ENCODE peak calls at places on chromosomes 1 and 21, in ten cellular contexts. One of them, this sample, is unnamed.

GRCh38 chr1:222243902-222244301 is 304.0 kb downstream of the HHIPL2 start:
- DNase-seq in nucleus accumbens: no peak
- DNase-seq in ovary: no peak
- DNase-seq in SK-MEL-5: no peak
- DNase-seq in SHP77: no peak
- DNase-seq in ascending aorta: no peak
- DNase-seq in left kidney: no peak
- DNase-seq in left ventricle myocardium inferior: no peak
- DNase-seq in HT-29: no peak
- DNase-seq in lower lobe of right lung: no peak
- DNase-seq in this sample: no peak

GRCh38 chr1:234918216-234918841 is 210.3 kb downstream of the TOMM20 start:
- DNase-seq in nucleus accumbens: no peak
- DNase-seq in ovary: peak; percentile 31
- DNase-seq in SK-MEL-5: no peak
- DNase-seq in SHP77: no peak
- DNase-seq in ascending aorta: peak; percentile 75
- DNase-seq in left kidney: peak; percentile 96
- DNase-seq in left ventricle myocardium inferior: peak; percentile 38
- DNase-seq in HT-29: no peak
- DNase-seq in lower lobe of right lung: no peak
- DNase-seq in this sample: no peak

GRCh38 chr1:8323706-8324105 is 5.8 kb downstream of the SLC45A1 start:
- DNase-seq in nucleus accumbens: no peak
- DNase-seq in ovary: peak; percentile 41
- DNase-seq in SK-MEL-5: no peak
- DNase-seq in SHP77: no peak
- DNase-seq in ascending aorta: peak; percentile 91
- DNase-seq in left kidney: no peak
- DNase-seq in left ventricle myocardium inferior: peak; percentile 68
- DNase-seq in HT-29: no peak
- DNase-seq in lower lobe of right lung: no peak
- DNase-seq in this sample: no peak

GRCh38 chr1:87940410-87940809 is 611.7 kb downstream of the LMO4 start:
- DNase-seq in nucleus accumbens: no peak
- DNase-seq in ovary: no peak
- DNase-seq in SK-MEL-5: no peak
- DNase-seq in SHP77: peak; percentile 33
- DNase-seq in ascending aorta: no peak
- DNase-seq in left kidney: no peak
- DNase-seq in left ventricle myocardium inferior: no peak
- DNase-seq in HT-29: no peak
- DNase-seq in lower lobe of right lung: no peak
- DNase-seq in this sample: no peak

GRCh38 chr1:67752306-67752705 is 67.3 kb downstream of the GADD45A start:
- DNase-seq in nucleus accumbens: no peak
- DNase-seq in ovary: no peak
- DNase-seq in SK-MEL-5: no peak
- DNase-seq in SHP77: no peak
- DNase-seq in ascending aorta: no peak
- DNase-seq in left kidney: no peak
- DNase-seq in left ventricle myocardium inferior: no peak
- DNase-seq in HT-29: no peak
- DNase-seq in lower lobe of right lung: no peak
- DNase-seq in this sample: no peak

GRCh38 chr1:145994391-145995120 is 1.8 kb downstream of the TXNIP start:
- DNase-seq in nucleus accumbens: no peak
- DNase-seq in ovary: no peak
- DNase-seq in SK-MEL-5: no peak
- DNase-seq in SHP77: no peak
- DNase-seq in ascending aorta: peak; percentile 61
- DNase-seq in left kidney: no peak
- DNase-seq in left ventricle myocardium inferior: no peak
- DNase-seq in HT-29: no peak
- DNase-seq in lower lobe of right lung: no peak
- DNase-seq in this sample: no peak

GRCh38 chr1:10821388-10821787 is 24.9 kb upstream of the CASZ1 start:
- DNase-seq in nucleus accumbens: no peak
- DNase-seq in ovary: no peak
- DNase-seq in SK-MEL-5: no peak
- DNase-seq in SHP77: no peak
- DNase-seq in ascending aorta: no peak
- DNase-seq in left kidney: no peak
- DNase-seq in left ventricle myocardium inferior: no peak
- DNase-seq in HT-29: no peak
- DNase-seq in lower lobe of right lung: no peak
- DNase-seq in this sample: no peak

GRCh38 chr1:202018476-202019234 is 8.3 kb downstream of the ELF3 start:
- DNase-seq in nucleus accumbens: no peak
- DNase-seq in ovary: no peak
- DNase-seq in SK-MEL-5: no peak
- DNase-seq in SHP77: peak; percentile 65
- DNase-seq in ascending aorta: no peak
- DNase-seq in left kidney: peak; percentile 73
- DNase-seq in left ventricle myocardium inferior: no peak
- DNase-seq in HT-29: peak; percentile 93
- DNase-seq in lower lobe of right lung: peak; percentile 89
- DNase-seq in this sample: no peak

GRCh38 chr21:44684077-44684476 is 2.1 kb upstream of the KRTAP12-1 start:
- DNase-seq in nucleus accumbens: no peak
- DNase-seq in ovary: no peak
- DNase-seq in SK-MEL-5: no peak
- DNase-seq in SHP77: no peak
- DNase-seq in ascending aorta: peak; percentile 11
- DNase-seq in left kidney: no peak
- DNase-seq in left ventricle myocardium inferior: no peak
- DNase-seq in HT-29: no peak
- DNase-seq in lower lobe of right lung: no peak
- DNase-seq in this sample: no peak

GRCh38 chr1:28928306-28928987 is 14.1 kb downstream of the EPB41 start:
- DNase-seq in nucleus accumbens: no peak
- DNase-seq in ovary: no peak
- DNase-seq in SK-MEL-5: no peak
- DNase-seq in SHP77: no peak
- DNase-seq in ascending aorta: no peak
- DNase-seq in left kidney: peak; percentile 43
- DNase-seq in left ventricle myocardium inferior: no peak
- DNase-seq in HT-29: no peak
- DNase-seq in lower lobe of right lung: no peak
- DNase-seq in this sample: no peak

GRCh38 chr1:107414550-107414949 is 273.7 kb downstream of the NTNG1 start:
- DNase-seq in nucleus accumbens: no peak
- DNase-seq in ovary: no peak
- DNase-seq in SK-MEL-5: no peak
- DNase-seq in SHP77: no peak
- DNase-seq in ascending aorta: no peak
- DNase-seq in left kidney: no peak
- DNase-seq in left ventricle myocardium inferior: no peak
- DNase-seq in HT-29: no peak
- DNase-seq in lower lobe of right lung: no peak
- DNase-seq in this sample: no peak

GRCh38 chr1:39098569-39099250 is 72.6 kb downstream of the NDUFS5 start:
- DNase-seq in nucleus accumbens: peak; percentile 87
- DNase-seq in ovary: peak; percentile 76
- DNase-seq in SK-MEL-5: peak; percentile 88
- DNase-seq in SHP77: peak; percentile 82
- DNase-seq in ascending aorta: peak; percentile 90
- DNase-seq in left kidney: peak; percentile 89
- DNase-seq in left ventricle myocardium inferior: peak; percentile 42
- DNase-seq in HT-29: peak; percentile 80
- DNase-seq in lower lobe of right lung: no peak
- DNase-seq in this sample: peak; percentile 34

GRCh38 chr1:192595299-192595698 is 19.7 kb downstream of the RGS1 start:
- DNase-seq in nucleus accumbens: no peak
- DNase-seq in ovary: no peak
- DNase-seq in SK-MEL-5: no peak
- DNase-seq in SHP77: no peak
- DNase-seq in ascending aorta: no peak
- DNase-seq in left kidney: peak; percentile 46
- DNase-seq in left ventricle myocardium inferior: no peak
- DNase-seq in HT-29: no peak
- DNase-seq in lower lobe of right lung: no peak
- DNase-seq in this sample: no peak

GRCh38 chr1:109392037-109392787 is 5.5 kb downstream of the SORT1 start:
- DNase-seq in nucleus accumbens: peak; percentile 51
- DNase-seq in ovary: no peak
- DNase-seq in SK-MEL-5: no peak
- DNase-seq in SHP77: no peak
- DNase-seq in ascending aorta: peak; percentile 81
- DNase-seq in left kidney: peak; percentile 9
- DNase-seq in left ventricle myocardium inferior: peak; percentile 38
- DNase-seq in HT-29: no peak
- DNase-seq in lower lobe of right lung: peak; percentile 49
- DNase-seq in this sample: no peak

GRCh38 chr1:239270509-239270908 is 115.9 kb upstream of the CHRM3 start:
- DNase-seq in nucleus accumbens: no peak
- DNase-seq in ovary: no peak
- DNase-seq in SK-MEL-5: no peak
- DNase-seq in SHP77: no peak
- DNase-seq in ascending aorta: no peak
- DNase-seq in left kidney: no peak
- DNase-seq in left ventricle myocardium inferior: no peak
- DNase-seq in HT-29: no peak
- DNase-seq in lower lobe of right lung: no peak
- DNase-seq in this sample: no peak

GRCh38 chr1:33460947-33461629 is 11.4 kb upstream of the ZSCAN20 start:
- DNase-seq in nucleus accumbens: no peak
- DNase-seq in ovary: no peak
- DNase-seq in SK-MEL-5: peak; percentile 8
- DNase-seq in SHP77: no peak
- DNase-seq in ascending aorta: peak; percentile 81
- DNase-seq in left kidney: no peak
- DNase-seq in left ventricle myocardium inferior: peak; percentile 55
- DNase-seq in HT-29: no peak
- DNase-seq in lower lobe of right lung: no peak
- DNase-seq in this sample: no peak

GRCh38 chr1:115142616-115143015 is 53.3 kb upstream of the TSPAN2 start:
- DNase-seq in nucleus accumbens: no peak
- DNase-seq in ovary: peak; percentile 47
- DNase-seq in SK-MEL-5: no peak
- DNase-seq in SHP77: no peak
- DNase-seq in ascending aorta: no peak
- DNase-seq in left kidney: no peak
- DNase-seq in left ventricle myocardium inferior: peak; percentile 26
- DNase-seq in HT-29: peak; percentile 12
- DNase-seq in lower lobe of right lung: no peak
- DNase-seq in this sample: peak; percentile 38

GRCh38 chr1:108858541-108858940 is 1.6 kb upstream of the AKNAD1 start:
- DNase-seq in nucleus accumbens: no peak
- DNase-seq in ovary: no peak
- DNase-seq in SK-MEL-5: no peak
- DNase-seq in SHP77: no peak
- DNase-seq in ascending aorta: no peak
- DNase-seq in left kidney: peak; percentile 9
- DNase-seq in left ventricle myocardium inferior: no peak
- DNase-seq in HT-29: no peak
- DNase-seq in lower lobe of right lung: no peak
- DNase-seq in this sample: no peak

GRCh38 chr1:64396817-64397216 is 73.1 kb upstream of the CACHD1 start:
- DNase-seq in nucleus accumbens: no peak
- DNase-seq in ovary: no peak
- DNase-seq in SK-MEL-5: peak; percentile 18
- DNase-seq in SHP77: no peak
- DNase-seq in ascending aorta: no peak
- DNase-seq in left kidney: no peak
- DNase-seq in left ventricle myocardium inferior: no peak
- DNase-seq in HT-29: peak; percentile 42
- DNase-seq in lower lobe of right lung: no peak
- DNase-seq in this sample: no peak

GRCh38 chr1:152419917-152420316 is 5.9 kb upstream of the CRNN start:
- DNase-seq in nucleus accumbens: no peak
- DNase-seq in ovary: no peak
- DNase-seq in SK-MEL-5: no peak
- DNase-seq in SHP77: no peak
- DNase-seq in ascending aorta: no peak
- DNase-seq in left kidney: no peak
- DNase-seq in left ventricle myocardium inferior: no peak
- DNase-seq in HT-29: no peak
- DNase-seq in lower lobe of right lung: no peak
- DNase-seq in this sample: no peak

GRCh38 chr1:156487862-156488261 is 12.7 kb downstream of the MEF2D start:
- DNase-seq in nucleus accumbens: no peak
- DNase-seq in ovary: no peak
- DNase-seq in SK-MEL-5: no peak
- DNase-seq in SHP77: no peak
- DNase-seq in ascending aorta: no peak
- DNase-seq in left kidney: no peak
- DNase-seq in left ventricle myocardium inferior: no peak
- DNase-seq in HT-29: no peak
- DNase-seq in lower lobe of right lung: no peak
- DNase-seq in this sample: no peak

GRCh38 chr1:57637155-57637554 is 213.3 kb upstream of the DAB1 start:
- DNase-seq in nucleus accumbens: no peak
- DNase-seq in ovary: no peak
- DNase-seq in SK-MEL-5: no peak
- DNase-seq in SHP77: no peak
- DNase-seq in ascending aorta: no peak
- DNase-seq in left kidney: no peak
- DNase-seq in left ventricle myocardium inferior: no peak
- DNase-seq in HT-29: no peak
- DNase-seq in lower lobe of right lung: no peak
- DNase-seq in this sample: no peak

GRCh38 chr1:227556288-227556687 is 7.1 kb upstream of the ZNF678 start:
- DNase-seq in nucleus accumbens: no peak
- DNase-seq in ovary: no peak
- DNase-seq in SK-MEL-5: no peak
- DNase-seq in SHP77: no peak
- DNase-seq in ascending aorta: no peak
- DNase-seq in left kidney: no peak
- DNase-seq in left ventricle myocardium inferior: no peak
- DNase-seq in HT-29: no peak
- DNase-seq in lower lobe of right lung: no peak
- DNase-seq in this sample: no peak